ENCODE peak calls at places on chromosomes 6 and 20, in six cellular contexts. One of them, this sample, is unnamed.

GRCh38 chr20:21184810-21185209 is 58.9 kb downstream of the KIZ start:
- DNase-seq in fibroblast of lung: peak
- DNase-seq in Panc1: no peak
- DNase-seq in heart left ventricle: no peak
- DNase-seq in heart right ventricle: no peak
- DNase-seq in B cell: no peak
- DNase-seq in this sample: no peak

GRCh38 chr6:24667378-24667803 is 514 bp downstream of the ACOT13 start:
- DNase-seq in fibroblast of lung: peak
- DNase-seq in Panc1: no peak
- DNase-seq in heart left ventricle: no peak
- DNase-seq in heart right ventricle: peak
- DNase-seq in B cell: no peak
- DNase-seq in this sample: no peak

GRCh38 chr20:24935140-24935539 is 13.9 kb upstream of the CST7 start:
- DNase-seq in fibroblast of lung: no peak
- DNase-seq in Panc1: no peak
- DNase-seq in heart left ventricle: no peak
- DNase-seq in heart right ventricle: no peak
- DNase-seq in B cell: no peak
- DNase-seq in this sample: no peak

GRCh38 chr20:18299364-18299763 is 11.0 kb downstream of the ZNF133 start:
- DNase-seq in fibroblast of lung: no peak
- DNase-seq in Panc1: no peak
- DNase-seq in heart left ventricle: no peak
- DNase-seq in heart right ventricle: no peak
- DNase-seq in B cell: no peak
- DNase-seq in this sample: no peak

GRCh38 chr20:36368400-36368799 is 62.3 kb downstream of the DLGAP4 start:
- DNase-seq in fibroblast of lung: no peak
- DNase-seq in Panc1: no peak
- DNase-seq in heart left ventricle: no peak
- DNase-seq in heart right ventricle: no peak
- DNase-seq in B cell: no peak
- DNase-seq in this sample: no peak

GRCh38 chr6:156585859-156586258 is 191.3 kb upstream of the ARID1B start:
- DNase-seq in fibroblast of lung: no peak
- DNase-seq in Panc1: no peak
- DNase-seq in heart left ventricle: no peak
- DNase-seq in heart right ventricle: no peak
- DNase-seq in B cell: no peak
- DNase-seq in this sample: no peak

GRCh38 chr20:5569021-5569420 is 181.2 kb upstream of the SHLD1 start:
- DNase-seq in fibroblast of lung: peak
- DNase-seq in Panc1: peak
- DNase-seq in heart left ventricle: no peak
- DNase-seq in heart right ventricle: peak
- DNase-seq in B cell: peak
- DNase-seq in this sample: peak

GRCh38 chr20:57263767-57264150 is 2.7 kb downstream of the BMP7 start:
- DNase-seq in fibroblast of lung: no peak
- DNase-seq in Panc1: no peak
- DNase-seq in heart left ventricle: no peak
- DNase-seq in heart right ventricle: no peak
- DNase-seq in B cell: no peak
- DNase-seq in this sample: no peak

GRCh38 chr6:38997128-38997761 is 51.3 kb upstream of the GLP1R start:
- DNase-seq in fibroblast of lung: peak
- DNase-seq in Panc1: no peak
- DNase-seq in heart left ventricle: peak
- DNase-seq in heart right ventricle: peak
- DNase-seq in B cell: peak
- DNase-seq in this sample: peak

GRCh38 chr20:53706511-53707031 is 112.9 kb upstream of the ZNF217 start:
- DNase-seq in fibroblast of lung: peak
- DNase-seq in Panc1: no peak
- DNase-seq in heart left ventricle: no peak
- DNase-seq in heart right ventricle: no peak
- DNase-seq in B cell: no peak
- DNase-seq in this sample: no peak

GRCh38 chr6:158567871-158568401 is 8.0 kb downstream of the TMEM181 start:
- DNase-seq in fibroblast of lung: no peak
- DNase-seq in Panc1: no peak
- DNase-seq in heart left ventricle: no peak
- DNase-seq in heart right ventricle: no peak
- DNase-seq in B cell: no peak
- DNase-seq in this sample: no peak

GRCh38 chr6:159062564-159062945 is 17.8 kb upstream of the TAGAP start:
- DNase-seq in fibroblast of lung: no peak
- DNase-seq in Panc1: no peak
- DNase-seq in heart left ventricle: no peak
- DNase-seq in heart right ventricle: no peak
- DNase-seq in B cell: peak
- DNase-seq in this sample: no peak

GRCh38 chr6:108961985-108962384 is 113.8 kb downstream of the ARMC2 start:
- DNase-seq in fibroblast of lung: peak
- DNase-seq in Panc1: no peak
- DNase-seq in heart left ventricle: no peak
- DNase-seq in heart right ventricle: no peak
- DNase-seq in B cell: no peak
- DNase-seq in this sample: no peak

GRCh38 chr20:34774431-34774830 is 51.0 kb downstream of the NCOA6 start:
- DNase-seq in fibroblast of lung: no peak
- DNase-seq in Panc1: no peak
- DNase-seq in heart left ventricle: no peak
- DNase-seq in heart right ventricle: no peak
- DNase-seq in B cell: no peak
- DNase-seq in this sample: no peak

GRCh38 chr20:44489931-44490330 is 14.3 kb downstream of the TTPAL start:
- DNase-seq in fibroblast of lung: no peak
- DNase-seq in Panc1: no peak
- DNase-seq in heart left ventricle: no peak
- DNase-seq in heart right ventricle: no peak
- DNase-seq in B cell: no peak
- DNase-seq in this sample: no peak

GRCh38 chr20:45423700-45424099 is 7.8 kb downstream of the PIGT start:
- DNase-seq in fibroblast of lung: no peak
- DNase-seq in Panc1: no peak
- DNase-seq in heart left ventricle: no peak
- DNase-seq in heart right ventricle: no peak
- DNase-seq in B cell: no peak
- DNase-seq in this sample: no peak

GRCh38 chr20:22762576-22763256 is 178.3 kb upstream of the FOXA2 start:
- DNase-seq in fibroblast of lung: no peak
- DNase-seq in Panc1: no peak
- DNase-seq in heart left ventricle: no peak
- DNase-seq in heart right ventricle: no peak
- DNase-seq in B cell: no peak
- DNase-seq in this sample: no peak

GRCh38 chr20:11912013-11912663 is 5.6 kb upstream of the BTBD3 start:
- DNase-seq in fibroblast of lung: no peak
- DNase-seq in Panc1: no peak
- DNase-seq in heart left ventricle: no peak
- DNase-seq in heart right ventricle: no peak
- DNase-seq in B cell: peak
- DNase-seq in this sample: peak

GRCh38 chr6:146545608-146546007 is 2.0 kb downstream of the RAB32 start:
- DNase-seq in fibroblast of lung: peak
- DNase-seq in Panc1: no peak
- DNase-seq in heart left ventricle: no peak
- DNase-seq in heart right ventricle: no peak
- DNase-seq in B cell: no peak
- DNase-seq in this sample: no peak

GRCh38 chr20:32252189-32252588 is 25.3 kb upstream of the KIF3B start:
- DNase-seq in fibroblast of lung: no peak
- DNase-seq in Panc1: no peak
- DNase-seq in heart left ventricle: no peak
- DNase-seq in heart right ventricle: no peak
- DNase-seq in B cell: no peak
- DNase-seq in this sample: no peak

GRCh38 chr6:27562027-27562410 is 89.1 kb upstream of the ZNF184 start:
- DNase-seq in fibroblast of lung: no peak
- DNase-seq in Panc1: no peak
- DNase-seq in heart left ventricle: no peak
- DNase-seq in heart right ventricle: no peak
- DNase-seq in B cell: no peak
- DNase-seq in this sample: no peak

GRCh38 chr6:7086488-7086887 is 21.3 kb upstream of the RREB1 start:
- DNase-seq in fibroblast of lung: peak
- DNase-seq in Panc1: no peak
- DNase-seq in heart left ventricle: peak
- DNase-seq in heart right ventricle: peak
- DNase-seq in B cell: peak
- DNase-seq in this sample: no peak
- TF ChIP-seq CTCF in fibroblast of lung: no peak
- TF ChIP-seq CTCF in Panc1: no peak
- TF ChIP-seq CTCF in heart left ventricle: no peak
- TF ChIP-seq CTCF in heart right ventricle: peak
- TF ChIP-seq CTCF in B cell: no peak
- TF ChIP-seq CTCF in this sample: no peak

GRCh38 chr6:89051725-89052124 is 28.8 kb upstream of the PNRC1 start:
- DNase-seq in fibroblast of lung: no peak
- DNase-seq in Panc1: no peak
- DNase-seq in heart left ventricle: no peak
- DNase-seq in heart right ventricle: no peak
- DNase-seq in B cell: no peak
- DNase-seq in this sample: no peak
- TF ChIP-seq CTCF in fibroblast of lung: no peak
- TF ChIP-seq CTCF in Panc1: no peak
- TF ChIP-seq CTCF in heart left ventricle: no peak
- TF ChIP-seq CTCF in heart right ventricle: no peak
- TF ChIP-seq CTCF in B cell: no peak
- TF ChIP-seq CTCF in this sample: no peak

DNA sequence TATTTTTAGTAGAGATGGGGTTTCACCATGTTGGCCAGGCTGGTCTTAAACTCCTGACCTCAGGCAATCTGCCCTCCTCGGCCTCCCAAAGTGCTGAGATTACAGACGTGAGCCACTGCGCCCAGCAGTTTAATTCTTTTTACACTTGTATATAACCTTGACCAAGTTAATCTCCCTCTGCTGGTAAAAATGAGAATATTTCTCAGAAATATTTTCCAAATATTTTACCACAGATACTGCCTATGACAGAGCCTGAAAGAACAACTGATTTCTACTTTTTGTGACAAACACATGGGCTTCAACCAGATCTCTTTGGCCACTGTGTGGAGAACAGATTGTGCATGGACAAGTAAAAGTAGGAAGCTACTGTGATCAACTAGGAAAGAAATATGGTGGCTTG is 21.2 kb upstream of the NHSL1 start:
- DNase-seq in fibroblast of lung: no peak
- DNase-seq in Panc1: no peak
- DNase-seq in heart left ventricle: no peak
- DNase-seq in heart right ventricle: no peak
- DNase-seq in B cell: peak
- DNase-seq in this sample: no peak
- TF ChIP-seq CTCF in fibroblast of lung: peak
- TF ChIP-seq CTCF in Panc1: peak
- TF ChIP-seq CTCF in heart left ventricle: peak
- TF ChIP-seq CTCF in heart right ventricle: peak
- TF ChIP-seq CTCF in B cell: peak
- TF ChIP-seq CTCF in this sample: peak

DNA sequence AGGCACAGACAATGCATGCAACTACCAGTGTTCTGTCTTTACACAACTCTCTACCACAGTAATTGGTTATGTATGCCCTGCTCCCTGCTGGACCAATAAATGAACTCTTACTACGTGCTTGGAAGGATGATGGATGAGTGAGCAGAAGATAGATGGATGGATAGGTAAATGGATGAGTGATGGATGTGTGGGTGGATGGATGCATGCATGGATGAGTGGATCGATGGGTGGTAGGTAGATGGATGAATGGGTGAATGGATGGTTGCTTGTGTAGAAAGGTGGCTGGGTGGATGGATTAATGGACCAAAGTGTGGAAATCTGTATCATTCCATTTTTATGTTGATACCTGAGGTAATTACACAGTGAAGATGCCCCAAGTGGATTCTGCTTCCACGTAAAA is 10.1 kb upstream of the TRAM2 start:
- DNase-seq in fibroblast of lung: no peak
- DNase-seq in Panc1: no peak
- DNase-seq in heart left ventricle: no peak
- DNase-seq in heart right ventricle: no peak
- DNase-seq in B cell: no peak
- DNase-seq in this sample: no peak
- TF ChIP-seq CTCF in fibroblast of lung: no peak
- TF ChIP-seq CTCF in Panc1: no peak
- TF ChIP-seq CTCF in heart left ventricle: no peak
- TF ChIP-seq CTCF in heart right ventricle: no peak
- TF ChIP-seq CTCF in B cell: no peak
- TF ChIP-seq CTCF in this sample: no peak

GRCh38 chr6:47626782-47627181 is 71.6 kb upstream of the ADGRF4 start:
- DNase-seq in fibroblast of lung: no peak
- DNase-seq in Panc1: no peak
- DNase-seq in heart left ventricle: no peak
- DNase-seq in heart right ventricle: no peak
- DNase-seq in B cell: no peak
- DNase-seq in this sample: no peak

GRCh38 chr6:47621838-47622449 is 76.4 kb upstream of the ADGRF4 start:
- DNase-seq in fibroblast of lung: no peak
- DNase-seq in Panc1: no peak
- DNase-seq in heart left ventricle: no peak
- DNase-seq in heart right ventricle: no peak
- DNase-seq in B cell: no peak
- DNase-seq in this sample: no peak
- TF ChIP-seq CTCF in fibroblast of lung: no peak
- TF ChIP-seq CTCF in Panc1: no peak
- TF ChIP-seq CTCF in heart left ventricle: no peak
- TF ChIP-seq CTCF in heart right ventricle: no peak
- TF ChIP-seq CTCF in B cell: no peak
- TF ChIP-seq CTCF in this sample: no peak

DNA sequence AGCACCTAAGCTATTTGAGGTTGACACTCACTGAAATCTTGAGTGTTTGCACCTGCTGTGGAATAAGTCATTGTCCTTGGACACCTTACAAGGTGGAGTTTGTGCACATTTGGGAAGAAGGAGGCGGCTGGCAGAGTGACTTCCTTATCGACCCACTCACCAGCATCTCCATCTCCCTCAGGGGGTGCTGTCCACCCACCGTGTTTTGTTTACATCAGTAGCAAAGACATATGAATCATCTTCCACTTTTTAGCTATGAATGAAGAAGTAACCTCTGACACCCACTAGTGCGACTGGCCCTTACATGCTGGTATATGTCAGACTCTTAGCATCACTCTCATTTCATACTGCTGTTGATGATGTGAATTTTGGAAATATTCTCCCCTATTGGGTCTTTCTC is 119.5 kb upstream of the SGK1 start:
- DNase-seq in fibroblast of lung: peak
- DNase-seq in Panc1: no peak
- DNase-seq in heart left ventricle: no peak
- DNase-seq in heart right ventricle: no peak
- DNase-seq in B cell: peak
- DNase-seq in this sample: no peak
- TF ChIP-seq CTCF in fibroblast of lung: no peak
- TF ChIP-seq CTCF in Panc1: no peak
- TF ChIP-seq CTCF in heart left ventricle: no peak
- TF ChIP-seq CTCF in heart right ventricle: no peak
- TF ChIP-seq CTCF in B cell: no peak
- TF ChIP-seq CTCF in this sample: no peak

This sample was measured in endothelial cell.